ENCODE peak calls at places on chromosomes 2 and 18, in ten cellular contexts. One of them, this sample, is unnamed.

GRCh38 chr18:79949571-79950439 is 1.6 kb downstream of the SLC66A2 start:
- DNase-seq in lung: no peak
- DNase-seq in gastrocnemius medialis: no peak
- DNase-seq in sigmoid colon: peak; percentile 69
- DNase-seq in epithelial cell of esophagus: no peak
- DNase-seq in pancreas: no peak
- DNase-seq in AG09309: no peak
- DNase-seq in transverse colon: peak; percentile 43
- DNase-seq in uterus: no peak
- DNase-seq in cardiac muscle cell: no peak
- DNase-seq in this sample: no peak

GRCh38 chr2:39455826-39456225 is 18.7 kb upstream of the MAP4K3 start:
- DNase-seq in transverse colon: no peak
- DNase-seq in sigmoid colon: no peak
- DNase-seq in lung: no peak
- DNase-seq in epithelial cell of esophagus: no peak
- DNase-seq in AG09309: no peak
- DNase-seq in gastrocnemius medialis: no peak
- DNase-seq in uterus: no peak
- DNase-seq in pancreas: no peak
- DNase-seq in cardiac muscle cell: no peak
- DNase-seq in this sample: no peak

GRCh38 chr2:70565039-70565731 is 11.6 kb upstream of the TGFA start:
- DNase-seq in sigmoid colon: no peak
- DNase-seq in uterus: no peak
- DNase-seq in gastrocnemius medialis: no peak
- DNase-seq in epithelial cell of esophagus: no peak
- DNase-seq in cardiac muscle cell: no peak
- DNase-seq in AG09309: no peak
- DNase-seq in lung: no peak
- DNase-seq in pancreas: no peak
- DNase-seq in transverse colon: no peak
- DNase-seq in this sample: no peak

GRCh38 chr2:204315236-204315662 is 230.0 kb upstream of the PARD3B start:
- DNase-seq in epithelial cell of esophagus: no peak
- DNase-seq in cardiac muscle cell: no peak
- DNase-seq in sigmoid colon: peak; percentile 76
- DNase-seq in gastrocnemius medialis: no peak
- DNase-seq in lung: no peak
- DNase-seq in uterus: no peak
- DNase-seq in pancreas: peak; percentile 23
- DNase-seq in transverse colon: peak; percentile 13
- DNase-seq in AG09309: peak; percentile 23
- DNase-seq in this sample: no peak

GRCh38 chr18:10475633-10476388 is 21.4 kb downstream of the APCDD1 start:
- DNase-seq in sigmoid colon: no peak
- DNase-seq in cardiac muscle cell: no peak
- DNase-seq in gastrocnemius medialis: no peak
- DNase-seq in epithelial cell of esophagus: no peak
- DNase-seq in uterus: no peak
- DNase-seq in lung: no peak
- DNase-seq in AG09309: no peak
- DNase-seq in transverse colon: no peak
- DNase-seq in pancreas: no peak
- DNase-seq in this sample: no peak

GRCh38 chr18:56245856-56246575 is 392.4 kb downstream of the TXNL1 start:
- DNase-seq in pancreas: no peak
- DNase-seq in cardiac muscle cell: no peak
- DNase-seq in AG09309: peak; percentile 73
- DNase-seq in transverse colon: no peak
- DNase-seq in sigmoid colon: no peak
- DNase-seq in uterus: no peak
- DNase-seq in lung: no peak
- DNase-seq in epithelial cell of esophagus: no peak
- DNase-seq in gastrocnemius medialis: no peak
- DNase-seq in this sample: no peak

GRCh38 chr2:25305809-25306208 is 35.9 kb downstream of the DNMT3A start:
- DNase-seq in cardiac muscle cell: no peak
- DNase-seq in AG09309: no peak
- DNase-seq in lung: no peak
- DNase-seq in pancreas: no peak
- DNase-seq in gastrocnemius medialis: no peak
- DNase-seq in epithelial cell of esophagus: peak; percentile 53
- DNase-seq in uterus: no peak
- DNase-seq in sigmoid colon: no peak
- DNase-seq in transverse colon: no peak
- DNase-seq in this sample: peak; percentile 31

GRCh38 chr2:191714925-191715324 is 37.0 kb downstream of the NABP1 start:
- DNase-seq in cardiac muscle cell: no peak
- DNase-seq in epithelial cell of esophagus: no peak
- DNase-seq in lung: no peak
- DNase-seq in AG09309: no peak
- DNase-seq in sigmoid colon: no peak
- DNase-seq in gastrocnemius medialis: no peak
- DNase-seq in transverse colon: no peak
- DNase-seq in uterus: no peak
- DNase-seq in pancreas: no peak
- DNase-seq in this sample: no peak

GRCh38 chr2:238220892-238221521 is 17.5 kb upstream of the ILKAP start:
- DNase-seq in gastrocnemius medialis: no peak
- DNase-seq in pancreas: no peak
- DNase-seq in AG09309: no peak
- DNase-seq in epithelial cell of esophagus: no peak
- DNase-seq in sigmoid colon: no peak
- DNase-seq in cardiac muscle cell: no peak
- DNase-seq in lung: no peak
- DNase-seq in uterus: peak; percentile 66
- DNase-seq in transverse colon: no peak
- DNase-seq in this sample: no peak
- H3K4me3 ChIP-seq in gastrocnemius medialis: no peak overlapping the region
- H3K4me3 ChIP-seq in pancreas: peak overlapping the region; percentile 1
- H3K4me3 ChIP-seq in AG09309: no peak overlapping the region
- H3K4me3 ChIP-seq in epithelial cell of esophagus: no peak overlapping the region
- H3K4me3 ChIP-seq in sigmoid colon: peak overlapping the region; percentile 26
- H3K4me3 ChIP-seq in cardiac muscle cell: no peak overlapping the region
- H3K4me3 ChIP-seq in lung: no peak overlapping the region
- H3K4me3 ChIP-seq in uterus: peak overlapping the region; percentile 25
- H3K4me3 ChIP-seq in transverse colon: no peak overlapping the region
- H3K4me3 ChIP-seq in this sample: no peak overlapping the region

GRCh38 chr2:168607992-168608391 is 151.9 kb downstream of the CERS6 start:
- DNase-seq in pancreas: no peak
- DNase-seq in uterus: no peak
- DNase-seq in lung: no peak
- DNase-seq in transverse colon: no peak
- DNase-seq in sigmoid colon: no peak
- DNase-seq in gastrocnemius medialis: no peak
- DNase-seq in AG09309: no peak
- DNase-seq in epithelial cell of esophagus: peak; percentile 87
- DNase-seq in cardiac muscle cell: no peak
- DNase-seq in this sample: no peak
- TF ChIP-seq CTCF in pancreas: no peak
- TF ChIP-seq CTCF in uterus: no peak
- TF ChIP-seq CTCF in lung: no peak
- TF ChIP-seq CTCF in transverse colon: no peak
- TF ChIP-seq CTCF in sigmoid colon: no peak
- TF ChIP-seq CTCF in gastrocnemius medialis: no peak
- TF ChIP-seq CTCF in AG09309: no peak
- TF ChIP-seq CTCF in epithelial cell of esophagus: no peak
- TF ChIP-seq CTCF in cardiac muscle cell: no peak
- TF ChIP-seq CTCF in this sample: no peak

GRCh38 chr18:31099490-31100230 is 2.6 kb downstream of the DSC2 start:
- DNase-seq in cardiac muscle cell: no peak
- DNase-seq in pancreas: peak; percentile 15
- DNase-seq in epithelial cell of esophagus: no peak
- DNase-seq in uterus: no peak
- DNase-seq in gastrocnemius medialis: no peak
- DNase-seq in transverse colon: peak; percentile 22
- DNase-seq in sigmoid colon: no peak
- DNase-seq in AG09309: no peak
- DNase-seq in lung: no peak
- DNase-seq in this sample: no peak
- H3K4me3 ChIP-seq in cardiac muscle cell: peak overlapping the region; percentile 73
- H3K4me3 ChIP-seq in pancreas: peak overlapping the region; percentile 79
- H3K4me3 ChIP-seq in epithelial cell of esophagus: peak overlapping the region; percentile 80
- H3K4me3 ChIP-seq in uterus: no peak overlapping the region
- H3K4me3 ChIP-seq in gastrocnemius medialis: no peak overlapping the region
- H3K4me3 ChIP-seq in transverse colon: no peak overlapping the region
- H3K4me3 ChIP-seq in sigmoid colon: no peak overlapping the region
- H3K4me3 ChIP-seq in AG09309: no peak overlapping the region
- H3K4me3 ChIP-seq in lung: no peak overlapping the region
- H3K4me3 ChIP-seq in this sample: no peak overlapping the region

DNA sequence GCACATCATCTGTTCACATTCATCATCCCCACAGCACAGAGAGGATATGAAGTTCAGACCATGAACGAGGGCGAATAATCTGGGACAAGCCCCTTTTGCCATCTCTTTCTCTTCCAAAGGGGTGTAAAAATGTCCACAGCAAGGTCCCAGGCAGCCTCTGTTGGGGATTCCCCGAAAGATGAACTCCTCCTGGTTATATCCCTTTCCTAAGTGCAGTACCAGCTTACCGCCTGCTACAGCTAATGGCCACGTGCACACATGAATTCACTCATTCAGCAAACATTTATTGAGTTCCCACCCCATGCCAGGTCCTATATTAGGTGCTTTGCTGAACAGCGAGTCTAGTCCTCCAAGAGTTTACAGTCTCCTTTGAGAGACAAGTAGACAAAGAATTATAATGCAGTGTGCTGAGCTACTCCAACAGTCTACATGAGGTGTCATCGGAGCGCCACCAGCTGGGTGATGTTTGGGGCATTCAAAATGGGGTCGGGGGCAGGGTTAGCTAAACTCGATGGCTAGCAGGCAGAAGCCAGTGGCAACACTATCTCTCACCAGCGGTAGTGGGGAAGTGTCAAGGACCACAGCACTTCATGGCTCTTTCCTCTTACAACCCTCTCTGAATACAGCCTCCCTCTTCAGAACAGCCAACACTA is 228.9 kb downstream of the TMEM163 start:
- DNase-seq in gastrocnemius medialis: no peak
- DNase-seq in AG09309: no peak
- DNase-seq in pancreas: no peak
- DNase-seq in epithelial cell of esophagus: no peak
- DNase-seq in lung: no peak
- DNase-seq in transverse colon: no peak
- DNase-seq in sigmoid colon: no peak
- DNase-seq in cardiac muscle cell: peak; percentile 9
- DNase-seq in uterus: no peak
- DNase-seq in this sample: no peak
- TF ChIP-seq CTCF in gastrocnemius medialis: no peak
- TF ChIP-seq CTCF in AG09309: no peak
- TF ChIP-seq CTCF in pancreas: no peak
- TF ChIP-seq CTCF in epithelial cell of esophagus: no peak
- TF ChIP-seq CTCF in lung: no peak
- TF ChIP-seq CTCF in transverse colon: no peak
- TF ChIP-seq CTCF in sigmoid colon: no peak
- TF ChIP-seq CTCF in cardiac muscle cell: no peak
- TF ChIP-seq CTCF in uterus: no peak
- TF ChIP-seq CTCF in this sample: no peak

GRCh38 chr2:199810422-199811250 is 40.4 kb downstream of the FTCDNL1 start:
- DNase-seq in pancreas: no peak
- DNase-seq in gastrocnemius medialis: no peak
- DNase-seq in transverse colon: no peak
- DNase-seq in uterus: no peak
- DNase-seq in epithelial cell of esophagus: no peak
- DNase-seq in sigmoid colon: no peak
- DNase-seq in lung: no peak
- DNase-seq in AG09309: no peak
- DNase-seq in cardiac muscle cell: no peak
- DNase-seq in this sample: no peak

GRCh38 chr2:199807966-199808365 is 43.0 kb downstream of the FTCDNL1 start:
- DNase-seq in sigmoid colon: no peak
- DNase-seq in lung: no peak
- DNase-seq in cardiac muscle cell: no peak
- DNase-seq in AG09309: no peak
- DNase-seq in pancreas: no peak
- DNase-seq in epithelial cell of esophagus: no peak
- DNase-seq in uterus: no peak
- DNase-seq in transverse colon: no peak
- DNase-seq in gastrocnemius medialis: no peak
- DNase-seq in this sample: no peak

GRCh38 chr2:199804831-199805230 is 46.2 kb downstream of the FTCDNL1 start:
- DNase-seq in sigmoid colon: no peak
- DNase-seq in epithelial cell of esophagus: peak; percentile 15
- DNase-seq in lung: no peak
- DNase-seq in cardiac muscle cell: peak; percentile 11
- DNase-seq in transverse colon: no peak
- DNase-seq in gastrocnemius medialis: no peak
- DNase-seq in uterus: no peak
- DNase-seq in pancreas: no peak
- DNase-seq in AG09309: no peak
- DNase-seq in this sample: no peak

GRCh38 chr2:199811360-199811759 is 39.6 kb downstream of the FTCDNL1 start:
- DNase-seq in gastrocnemius medialis: no peak
- DNase-seq in AG09309: no peak
- DNase-seq in transverse colon: no peak
- DNase-seq in pancreas: no peak
- DNase-seq in uterus: no peak
- DNase-seq in epithelial cell of esophagus: peak; percentile 10
- DNase-seq in cardiac muscle cell: no peak
- DNase-seq in sigmoid colon: no peak
- DNase-seq in lung: no peak
- DNase-seq in this sample: no peak

GRCh38 chr2:199806179-199806578 is 44.8 kb downstream of the FTCDNL1 start:
- DNase-seq in gastrocnemius medialis: no peak
- DNase-seq in AG09309: no peak
- DNase-seq in epithelial cell of esophagus: no peak
- DNase-seq in sigmoid colon: no peak
- DNase-seq in cardiac muscle cell: no peak
- DNase-seq in uterus: no peak
- DNase-seq in transverse colon: no peak
- DNase-seq in lung: no peak
- DNase-seq in pancreas: no peak
- DNase-seq in this sample: no peak
- H3K4me3 ChIP-seq in gastrocnemius medialis: no peak overlapping the region
- H3K4me3 ChIP-seq in AG09309: no peak overlapping the region
- H3K4me3 ChIP-seq in epithelial cell of esophagus: no peak overlapping the region
- H3K4me3 ChIP-seq in sigmoid colon: no peak overlapping the region
- H3K4me3 ChIP-seq in cardiac muscle cell: no peak overlapping the region
- H3K4me3 ChIP-seq in uterus: no peak overlapping the region
- H3K4me3 ChIP-seq in transverse colon: no peak overlapping the region
- H3K4me3 ChIP-seq in lung: no peak overlapping the region
- H3K4me3 ChIP-seq in pancreas: no peak overlapping the region
- H3K4me3 ChIP-seq in this sample: no peak overlapping the region

GRCh38 chr2:82234283-82234682 is 1929.7 kb upstream of the LRRTM1 start:
- DNase-seq in gastrocnemius medialis: no peak
- DNase-seq in transverse colon: no peak
- DNase-seq in epithelial cell of esophagus: no peak
- DNase-seq in sigmoid colon: no peak
- DNase-seq in lung: no peak
- DNase-seq in AG09309: no peak
- DNase-seq in cardiac muscle cell: no peak
- DNase-seq in uterus: no peak
- DNase-seq in pancreas: no peak
- DNase-seq in this sample: no peak
- TF ChIP-seq CTCF in gastrocnemius medialis: no peak
- TF ChIP-seq CTCF in transverse colon: no peak
- TF ChIP-seq CTCF in epithelial cell of esophagus: no peak
- TF ChIP-seq CTCF in sigmoid colon: no peak
- TF ChIP-seq CTCF in lung: no peak
- TF ChIP-seq CTCF in AG09309: no peak
- TF ChIP-seq CTCF in cardiac muscle cell: peak; percentile 5
- TF ChIP-seq CTCF in uterus: no peak
- TF ChIP-seq CTCF in pancreas: no peak
- TF ChIP-seq CTCF in this sample: no peak